ENCODE peak calls at places on chromosomes 11 and 22, in six cellular contexts. M, J, W, E, N and U are unnamed samples.

GRCh38 chr11:111851636-111852035 is 19.7 kb downstream of the ALG9 start:
- DNase-seq in E (no peak), W (no peak), J (no peak), N (no peak), M (no peak), U (peak)

GRCh38 chr11:65013130-65013691 is 749 bp upstream of the ARL2 start:
- DNase-seq in E (peak), J (peak), W (peak), N (peak), M (peak), U (peak)

GRCh38 chr22:37198290-37199102 is 10.4 kb upstream of the C1QTNF6 start:
- DNase-seq in W (peak), N (peak), J (peak), E (peak), M (peak), U (peak)

GRCh38 chr22:31045900-31046587 is 35.1 kb upstream of the SMTN start:
- DNase-seq in J (no peak), M (no peak), E (peak), N (peak), W (no peak), U (no peak)

GRCh38 chr11:65090628-65091027 is 5.4 kb upstream of the VPS51 start:
- DNase-seq in E (no peak), J (no peak), N (no peak), W (no peak), M (no peak), U (no peak)

GRCh38 chr11:124748481-124749338 is 3.3 kb downstream of the VSIG2 start:
- DNase-seq in M (peak), E (no peak), J (no peak), W (no peak), N (no peak), U (no peak)

GRCh38 chr11:65424200-65425104 is 1.9 kb downstream of the NEAT1 start:
- DNase-seq in E (no peak), N (peak), J (peak), M (peak), W (peak), U (peak)

GRCh38 chr11:128411812-128412211 is 175.5 kb downstream of the ETS1 start:
- DNase-seq in J (no peak), W (no peak), N (no peak), E (no peak), M (no peak), U (no peak)

GRCh38 chr11:128752379-128752778 is 58.5 kb downstream of the FLI1 start:
- DNase-seq in M (no peak), E (no peak), W (no peak), N (no peak), J (no peak), U (no peak)

GRCh38 chr11:65078151-65078550 is 5.7 kb downstream of the CDCA5 start:
- DNase-seq in J (peak), N (peak), E (peak), M (peak), W (peak), U (peak)

GRCh38 chr11:18330921-18331320 is 8.6 kb downstream of the GTF2H1 start:
- DNase-seq in W (no peak), J (no peak), N (no peak), E (no peak), M (no peak), U (no peak)

GRCh38 chr11:44747339-44747738 is 20.6 kb downstream of the TSPAN18 start:
- DNase-seq in J (no peak), N (no peak), M (peak), E (no peak), W (no peak), U (no peak)

GRCh38 chr11:16896716-16897115 is 117.5 kb downstream of the PLEKHA7 start:
- DNase-seq in E (no peak), N (no peak), M (no peak), W (no peak), J (no peak), U (no peak)

GRCh38 chr11:74754507-74755255 is 6.0 kb downstream of the RNF169 start:
- DNase-seq in E (no peak), W (no peak), J (no peak), M (peak), N (no peak), U (peak)

GRCh38 chr11:25211635-25212251 is 714.9 kb downstream of the LUZP2 start:
- DNase-seq in J (no peak), N (no peak), W (no peak), M (no peak), E (no peak), U (peak)

GRCh38 chr22:27880778-27881394 is 38.2 kb downstream of the PITPNB start:
- DNase-seq in J (no peak), N (peak), W (no peak), E (peak), M (peak), U (peak)

GRCh38 chr11:83151274-83151977 is 5.5 kb upstream of the PCF11 start:
- DNase-seq in J (no peak), W (no peak), M (no peak), N (peak), E (no peak), U (peak)

GRCh38 chr11:46659908-46660307 is 40.5 kb downstream of the ARHGAP1 start:
- DNase-seq in W (no peak), M (peak), E (no peak), J (no peak), N (no peak), U (no peak)

GRCh38 chr22:28869736-28870135 is 13.6 kb upstream of the ZNRF3 start:
- DNase-seq in J (no peak), W (no peak), M (no peak), N (no peak), E (no peak), U (no peak)

GRCh38 chr22:43343262-43343988 is at the start of gene SCUBE1:
- DNase-seq in W (peak), E (peak), J (peak), M (peak), N (peak), U (no peak)

GRCh38 chr22:29773233-29773632 is 6.1 kb downstream of the UQCR10 start:
- DNase-seq in N (no peak), M (peak), E (no peak), W (no peak), J (no peak), U (peak)

GRCh38 chr11:2572491-2573239 is 127.1 kb downstream of the KCNQ1OT1 start:
- DNase-seq in N (no peak), W (no peak), J (peak), M (no peak), E (no peak), U (no peak)

GRCh38 chr22:20777420-20778177 is 3.7 kb downstream of the SERPIND1 start:
- DNase-seq in E (no peak), N (peak), W (no peak), M (peak), J (no peak), U (peak)

GRCh38 chr22:20530368-20531153 is 23.2 kb downstream of the MED15 start:
- DNase-seq in E (no peak), W (no peak), M (peak), N (no peak), J (no peak), U (peak)

GRCh38 chr11:7612056-7612660 is 61.1 kb downstream of the CYB5R2 start:
- DNase-seq in W (no peak), M (no peak), E (no peak), J (no peak), N (no peak), U (no peak)

GRCh38 chr11:106280041-106280440 is 202.6 kb downstream of the AASDHPPT start:
- DNase-seq in N (no peak), M (no peak), E (no peak), J (no peak), W (no peak), U (no peak)

GRCh38 chr11:106275151-106275550 is 197.7 kb downstream of the AASDHPPT start:
- DNase-seq in E (no peak), W (no peak), J (no peak), N (no peak), M (peak), U (no peak)

GRCh38 chr11:106276126-106276525 is 198.7 kb downstream of the AASDHPPT start:
- DNase-seq in M (peak), W (no peak), J (no peak), E (no peak), N (no peak), U (no peak)

GRCh38 chr11:106278391-106278790 is 200.9 kb downstream of the AASDHPPT start:
- DNase-seq in E (no peak), W (no peak), J (no peak), M (peak), N (no peak), U (peak)

DNA sequence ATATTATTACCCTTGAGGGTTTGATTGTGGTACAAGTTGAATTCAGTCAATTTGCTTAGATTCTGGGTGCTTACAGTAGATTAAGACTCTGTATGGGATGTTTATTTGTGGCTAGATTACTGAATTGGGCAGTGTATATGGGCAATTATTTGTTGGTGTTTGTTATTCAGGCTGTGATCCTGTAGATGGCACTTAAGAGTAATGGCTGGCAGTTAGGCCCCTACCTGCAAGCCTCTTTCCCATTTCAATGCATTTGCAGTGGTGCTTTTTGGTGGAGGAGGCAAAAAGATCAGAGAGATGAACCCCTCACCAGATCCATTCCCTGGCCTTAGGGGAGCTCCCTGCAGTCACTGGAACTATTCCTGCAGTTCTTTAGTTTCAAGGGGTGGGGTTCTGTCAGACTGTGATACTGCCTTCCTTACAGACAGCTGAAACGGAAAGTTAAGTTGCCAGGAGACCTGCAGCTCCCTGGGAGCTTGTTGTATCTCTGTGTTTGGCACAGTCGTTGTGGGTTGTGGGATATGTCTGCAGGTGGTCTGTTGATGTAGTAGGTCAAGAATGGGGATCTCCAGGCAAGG is 199.5 kb downstream of the AASDHPPT start:
- DNase-seq in W (no peak), M (peak), N (no peak), E (no peak), J (no peak), U (peak)
- TF ChIP-seq CTCF in W (no peak), M (peak), N (no peak), E (no peak), J (no peak), U (peak)

GRCh38 chr11:12746593-12747097 is 72.4 kb downstream of the TEAD1 start:
- DNase-seq in E (peak), J (no peak), M (peak), N (peak), W (no peak), U (peak)
- TF ChIP-seq CTCF in E (no peak), J (no peak), M (no peak), N (peak), W (no peak), U (no peak)

DNA sequence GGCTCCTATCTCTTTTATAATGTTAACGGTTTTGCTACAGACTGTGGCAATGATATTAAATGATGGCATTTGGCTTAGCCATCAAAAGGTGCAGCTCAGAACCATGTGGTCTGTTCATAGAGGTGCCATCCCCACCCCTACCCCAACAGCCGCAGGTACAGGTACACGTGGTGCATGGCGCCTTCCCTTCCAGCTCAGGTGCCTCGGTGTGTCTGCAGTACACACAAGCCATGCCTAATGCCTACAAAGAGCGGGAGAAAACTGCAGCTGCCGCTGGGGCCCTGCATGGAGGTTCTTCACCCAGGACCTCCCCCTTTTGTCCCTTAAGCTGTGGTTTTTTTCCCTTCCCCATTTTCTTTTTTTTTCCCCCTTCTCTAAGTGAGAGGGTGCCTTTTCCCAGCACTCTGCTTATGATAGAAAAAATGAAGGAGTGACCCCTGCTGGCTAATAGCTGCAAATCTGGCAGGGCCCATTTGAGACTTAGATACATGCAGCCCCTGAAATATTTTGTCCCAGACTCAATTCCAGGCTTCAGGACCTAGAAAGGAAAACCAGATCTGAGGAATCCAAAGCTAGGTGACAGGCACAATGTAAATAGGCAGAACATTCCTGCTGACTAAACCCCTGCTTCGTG is 6.5 kb downstream of the OR52M1 start:
- DNase-seq in M (no peak), J (no peak), N (peak), W (no peak), E (no peak), U (peak)
- TF ChIP-seq CTCF in M (peak), J (peak), N (peak), W (no peak), E (peak), U (peak)

GRCh38 chr11:32267679-32268187 is 167.6 kb downstream of the WT1 start:
- DNase-seq in N (no peak), E (no peak), J (no peak), M (peak), W (no peak), U (no peak)
- TF ChIP-seq CTCF in N (no peak), E (no peak), J (no peak), M (no peak), W (no peak), U (no peak)

GRCh38 chr11:117098269-117099231 is at the start of gene SIK3:
- DNase-seq in W (peak), N (peak), M (peak), E (peak), J (peak), U (peak)
- TF ChIP-seq CTCF in W (peak), N (peak), M (peak), E (no peak), J (no peak), U (peak)

GRCh38 chr11:29279716-29280115 is 737.1 kb downstream of the KCNA4 start:
- DNase-seq in W (no peak), E (no peak), J (no peak), M (no peak), N (no peak), U (no peak)
- TF ChIP-seq CTCF in W (no peak), E (no peak), J (no peak), M (no peak), N (no peak), U (no peak)